ENCODE peak calls at places on chromosome 9, in nine cellular contexts. Y is GDM1; Q is ELR; L is stimulated activated CD8-positive, alpha-beta memory T cell treated with anti-CD3 and anti-CD28 coated beads, Interleukin-2, amount 100 ng/mL, for 48 hours; V is AG08396; R is fibroblast of mammary gland; E is amniotic stem cell; C is Kasumi-1; A is A549. N is an unnamed sample.

GRCh38 chr9:127862075-127863011 is 7.9 kb upstream of the ENG start:
- DNase-seq in Y (peak; percentile 96), Q (no peak), V (no peak), L (no peak), C (peak; percentile 95), E (no peak), A (no peak), R (no peak), N (peak; percentile 95)

GRCh38 chr9:110777201-110777842 is 108.7 kb downstream of the MUSK start:
- DNase-seq in V (no peak), C (peak; percentile 42), E (no peak), R (peak; percentile 31), A (no peak), Q (peak; percentile 44), L (no peak), Y (no peak), N (no peak)

GRCh38 chr9:17018001-17018491 is 116.8 kb upstream of the CNTLN start:
- DNase-seq in Q (peak; percentile 87), L (no peak), C (no peak), A (no peak), Y (no peak), V (peak; percentile 68), R (peak; percentile 99), E (peak; percentile 64), N (no peak)

GRCh38 chr9:27856748-27857147 is 283.5 kb upstream of the C9orf72 start:
- DNase-seq in L (no peak), V (no peak), A (no peak), E (no peak), R (no peak), C (no peak), Y (no peak), Q (no peak), N (no peak)

GRCh38 chr9:76835571-76836283 is 70.2 kb downstream of the PRUNE2 start:
- DNase-seq in V (peak; percentile 28), L (no peak), A (peak; percentile 6), E (peak; percentile 15), C (no peak), R (peak; percentile 97), Q (peak; percentile 48), Y (no peak), N (no peak)

GRCh38 chr9:135757356-135757755 is 55.4 kb downstream of the KCNT1 start:
- DNase-seq in Y (no peak), L (no peak), C (no peak), A (no peak), R (no peak), Q (no peak), V (no peak), E (no peak), N (no peak)

GRCh38 chr9:91164724-91165520 is 196.8 kb downstream of the AUH start:
- DNase-seq in R (peak; percentile 97), C (peak; percentile 84), V (peak; percentile 93), A (peak; percentile 80), Q (peak; percentile 99), E (peak; percentile 88), L (peak; percentile 81), Y (peak; percentile 93), N (peak; percentile 98)

GRCh38 chr9:136629879-136630661 is 32.6 kb upstream of the EGFL7 start:
- DNase-seq in Q (peak; percentile 56), V (peak; percentile 73), C (peak; percentile 52), R (peak; percentile 27), A (no peak), L (peak; percentile 45), Y (peak; percentile 55), E (no peak), N (peak; percentile 80)

GRCh38 chr9:88960632-88961031 is 30.6 kb upstream of the S1PR3 start:
- DNase-seq in L (no peak), V (no peak), E (no peak), Y (no peak), R (no peak), A (no peak), C (no peak), Q (no peak), N (no peak)

GRCh38 chr9:116149844-116150243 is 3.7 kb upstream of the PAPPA start:
- DNase-seq in E (no peak), V (peak; percentile 30), R (peak; percentile 40), C (peak; percentile 19), Y (no peak), Q (peak; percentile 56), A (peak; percentile 76), L (no peak), N (peak; percentile 25)

GRCh38 chr9:131810351-131811170 is 70.7 kb upstream of the RAPGEF1 start:
- DNase-seq in A (no peak), E (no peak), C (peak; percentile 0), Y (no peak), R (no peak), Q (no peak), V (no peak), L (no peak), N (peak; percentile 30)

GRCh38 chr9:100637787-100638186 is 59.9 kb downstream of the CAVIN4 start:
- DNase-seq in V (no peak), A (peak; percentile 20), L (no peak), Q (no peak), E (no peak), Y (no peak), R (no peak), C (no peak), N (no peak)

GRCh38 chr9:3863114-3863528 is 337.3 kb upstream of the RFX3 start:
- DNase-seq in L (no peak), A (peak; percentile 44), V (peak; percentile 62), Q (peak; percentile 99), R (peak; percentile 98), Y (no peak), E (peak; percentile 70), C (no peak), N (peak; percentile 36)

GRCh38 chr9:70257991-70258691 is 637 bp upstream of the SMC5 start:
- DNase-seq in Q (peak; percentile 56), E (no peak), C (peak; percentile 44), V (peak; percentile 27), A (no peak), Y (no peak), R (peak; percentile 38), L (no peak), N (peak; percentile 46)

GRCh38 chr9:129054163-129054851 is 17.9 kb downstream of the MIGA2 start:
- DNase-seq in C (no peak), R (peak; percentile 18), V (no peak), E (no peak), A (no peak), Y (no peak), L (no peak), Q (no peak), N (no peak)

GRCh38 chr9:7209051-7209450 is 451.3 kb downstream of the KDM4C start:
- DNase-seq in C (no peak), A (no peak), V (no peak), L (no peak), Y (no peak), R (no peak), Q (no peak), E (no peak), N (no peak)

GRCh38 chr9:111839981-111840380 is 45.2 kb upstream of the SHOC1 start:
- DNase-seq in C (no peak), A (no peak), R (peak; percentile 73), Q (peak; percentile 78), E (no peak), L (no peak), V (no peak), Y (no peak), N (no peak)

GRCh38 chr9:33809506-33809905 is 7.5 kb upstream of the UBE2R2 start:
- DNase-seq in L (no peak), A (no peak), Y (no peak), C (no peak), E (no peak), Q (no peak), V (no peak), R (no peak), N (no peak)

GRCh38 chr9:121169094-121169601 is 32.5 kb downstream of the RAB14 start:
- DNase-seq in V (peak; percentile 17), A (peak; percentile 31), C (peak; percentile 18), L (no peak), Q (peak; percentile 47), E (no peak), Y (no peak), R (peak; percentile 34), N (no peak)

GRCh38 chr9:137441289-137441934 is at the start of gene ENTPD8:
- DNase-seq in E (no peak), L (no peak), Y (no peak), R (no peak), Q (peak; percentile 34), V (no peak), A (peak; percentile 66), C (no peak), N (peak; percentile 48)

GRCh38 chr9:98951967-98952366 is 8.3 kb downstream of the COL15A1 start:
- DNase-seq in Y (no peak), A (no peak), R (no peak), C (no peak), V (no peak), E (no peak), L (no peak), Q (no peak), N (no peak)

GRCh38 chr9:95189230-95190098 is 128.0 kb downstream of the FANCC start:
- DNase-seq in V (peak; percentile 55), Y (peak; percentile 21), R (peak; percentile 62), E (peak; percentile 21), Q (peak; percentile 32), A (no peak), C (peak; percentile 22), L (no peak), N (peak; percentile 44)

GRCh38 chr9:74920944-74921626 is 31.6 kb downstream of the C9orf40 start:
- DNase-seq in C (no peak), R (peak; percentile 6), A (no peak), Q (peak; percentile 17), L (no peak), Y (no peak), V (no peak), E (no peak), N (no peak)

GRCh38 chr9:123355761-123356520 is at the start of gene CRB2:
- DNase-seq in L (no peak), V (no peak), E (no peak), Y (no peak), Q (no peak), R (no peak), C (no peak), A (peak; percentile 33), N (peak; percentile 41)

GRCh38 chr9:99101812-99102211 is 3.1 kb upstream of the TGFBR1 start:
- DNase-seq in L (no peak), Q (no peak), A (no peak), E (no peak), Y (no peak), R (no peak), C (no peak), V (no peak), N (no peak)

GRCh38 chr9:72129271-72130156 is 19.7 kb upstream of the GDA start:
- DNase-seq in Q (no peak), V (no peak), A (peak; percentile 42), E (no peak), Y (no peak), R (no peak), C (no peak), L (no peak), N (no peak)

GRCh38 chr9:110099236-110099741 is 108.7 kb downstream of the C9orf152 start:
- DNase-seq in A (no peak), C (no peak), R (peak; percentile 92), Y (no peak), Q (peak; percentile 70), V (no peak), L (no peak), E (peak; percentile 63), N (peak; percentile 32)

GRCh38 chr9:92711146-92711545 is 41.2 kb upstream of the IPPK start:
- DNase-seq in E (no peak), Q (no peak), A (no peak), R (no peak), Y (no peak), V (no peak), C (no peak), L (no peak), N (no peak)

GRCh38 chr9:72674961-72675360 is 153.6 kb downstream of the TMC1 start:
- DNase-seq in Y (no peak), A (no peak), C (no peak), L (no peak), V (no peak), E (no peak), R (no peak), Q (no peak), N (no peak)

GRCh38 chr9:112074250-112075008 is 100.7 kb downstream of the SUSD1 start:
- DNase-seq in A (peak; percentile 77), E (peak; percentile 78), V (peak; percentile 44), C (peak; percentile 55), Q (peak; percentile 91), Y (peak; percentile 23), R (peak; percentile 96), L (peak; percentile 25), N (peak; percentile 70)

GRCh38 chr9:112734892-112735291 is 15.7 kb upstream of the SNX30 start:
- DNase-seq in L (no peak), A (no peak), E (no peak), V (no peak), Y (no peak), C (no peak), R (no peak), Q (no peak), N (no peak)

N was measured in NB4.